ENCODE peak calls at places on chromosomes 11 and 22, in seven cellular contexts. L is K562, M is SK-N-SH, W is HCT116, Q is GM12878, B is HepG2, J is H1. N is an unnamed sample.

GRCh38 chr11:3920148-3920852 is 64.8 kb downstream of the STIM1 start:
- DNase-seq in L (peak; percentile 82), M (no peak), W (peak; percentile 44), Q (peak; percentile 57), B (no peak), J (no peak), N (no peak)

GRCh38 chr22:37310075-37310606 is 27.8 kb downstream of the CYTH4 start:
- DNase-seq in L (peak; percentile 46), M (no peak), W (no peak), Q (no peak), B (no peak), J (no peak), N (no peak)

GRCh38 chr11:119614227-119615002 is 114.6 kb downstream of the NECTIN1 start:
- DNase-seq in L (no peak), M (no peak), W (no peak), Q (no peak), B (peak; percentile 47), J (no peak), N (no peak)

GRCh38 chr11:13324709-13325108 is 47.1 kb downstream of the BMAL1 start:
- DNase-seq in L (no peak), M (peak; percentile 32), W (no peak), Q (no peak), B (no peak), J (no peak), N (no peak)

GRCh38 chr11:69425895-69426544 is 55.4 kb upstream of the LINC01488 start:
- DNase-seq in L (no peak), M (no peak), W (no peak), Q (no peak), B (no peak), J (no peak), N (no peak)

GRCh38 chr22:47162865-47163264 is 400.4 kb downstream of the TBC1D22A start:
- DNase-seq in L (no peak), M (no peak), W (no peak), Q (no peak), B (no peak), J (no peak), N (no peak)

GRCh38 chr22:50102946-50103345 is 13.1 kb downstream of the MOV10L1 start:
- DNase-seq in L (peak; percentile 56), M (no peak), W (peak; percentile 6), Q (no peak), B (peak; percentile 31), J (no peak), N (no peak)

GRCh38 chr11:83002047-83002446 is 69.7 kb downstream of the RAB30 start:
- DNase-seq in L (no peak), M (no peak), W (no peak), Q (no peak), B (no peak), J (no peak), N (no peak)

GRCh38 chr11:113549061-113549460 is 73.9 kb upstream of the DRD2 start:
- DNase-seq in L (no peak), M (no peak), W (no peak), Q (no peak), B (no peak), J (no peak), N (no peak)

GRCh38 chr11:101096036-101096704 is 33.4 kb downstream of the PGR start:
- DNase-seq in L (peak; percentile 8), M (no peak), W (no peak), Q (no peak), B (no peak), J (no peak), N (peak; percentile 85)

GRCh38 chr11:47987310-47987709 is 7.0 kb downstream of the PTPRJ start:
- DNase-seq in L (no peak), M (no peak), W (no peak), Q (no peak), B (no peak), J (no peak), N (no peak)

GRCh38 chr11:45872513-45873356 is 12.7 kb upstream of the MAPK8IP1 start:
- DNase-seq in L (peak; percentile 78), M (peak; percentile 88), W (peak; percentile 41), Q (no peak), B (peak; percentile 29), J (peak; percentile 86), N (peak; percentile 76)
- TF ChIP-seq JUND in L (no peak), M (peak; percentile 70), W (no peak), Q (no peak), B (no peak), J (peak; percentile 19), N (no peak)

DNA sequence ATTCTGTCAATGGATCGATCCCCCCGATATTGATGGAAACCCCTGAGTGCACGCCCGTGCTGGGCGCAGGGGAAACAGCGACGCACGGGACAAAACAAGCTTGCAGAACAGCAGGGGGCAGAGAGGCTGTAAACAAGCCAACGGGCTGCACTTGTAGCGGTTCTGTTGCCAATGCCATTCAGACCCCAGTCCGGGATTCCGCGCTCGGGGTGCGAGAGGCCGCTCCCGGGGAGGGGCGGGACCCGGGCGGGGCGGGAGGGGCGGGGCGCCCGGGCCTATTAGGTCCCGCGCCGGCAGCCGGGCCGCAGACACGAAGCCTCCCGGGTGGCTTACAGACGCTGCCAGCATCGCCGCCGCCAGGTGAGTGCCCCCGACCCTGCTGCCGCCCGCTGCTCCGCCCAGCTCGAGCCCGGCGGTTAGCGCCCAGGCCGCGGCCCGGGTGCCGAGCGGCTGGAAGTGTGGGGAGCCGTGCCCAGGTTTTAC is at the start of gene BIK:
- DNase-seq in L (peak; percentile 33), M (peak; percentile 74), W (no peak), Q (no peak), B (peak; percentile 51), J (no peak), N (peak; percentile 52)
- TF ChIP-seq JUND in L (no peak), M (no peak), W (no peak), Q (no peak), B (no peak), J (no peak), N (no peak)

GRCh38 chr11:92152245-92152644 is 72.4 kb upstream of the FAT3 start:
- DNase-seq in L (peak; percentile 3), M (peak; percentile 16), W (no peak), Q (no peak), B (peak; percentile 12), J (no peak), N (no peak)
- TF ChIP-seq JUND in L (no peak), M (no peak), W (no peak), Q (no peak), B (no peak), J (no peak), N (no peak)

DNA sequence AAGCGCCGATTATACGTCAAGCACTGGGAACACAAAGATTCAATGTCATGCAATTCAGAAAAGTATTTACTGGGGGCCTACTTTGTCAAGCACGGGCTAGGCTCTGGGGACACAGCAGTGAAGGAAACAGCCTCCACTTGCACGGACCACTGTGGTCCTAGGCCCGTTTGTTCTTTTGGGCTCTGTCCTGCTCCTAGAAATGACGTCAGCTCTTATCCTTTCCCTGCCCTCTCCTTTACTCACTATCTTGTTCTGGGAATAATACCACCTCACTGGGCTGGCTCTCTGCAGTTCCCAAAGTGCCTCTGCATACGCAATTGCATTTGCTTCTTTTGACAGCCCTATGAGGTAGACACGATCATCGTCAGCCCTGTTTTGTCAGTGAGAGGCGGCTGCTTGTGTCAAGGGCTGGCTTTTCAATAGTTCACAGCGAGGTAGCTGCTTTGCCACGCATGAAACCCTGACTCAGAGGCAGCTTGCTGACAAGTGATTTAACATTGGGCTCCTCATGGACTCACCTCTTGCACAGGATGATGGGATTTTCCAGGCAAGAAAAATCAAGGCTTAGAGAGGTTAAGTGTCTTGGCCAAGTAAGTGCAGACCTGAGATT is 22.9 kb upstream of the IGSF22 start:
- DNase-seq in L (no peak), M (no peak), W (no peak), Q (no peak), B (no peak), J (no peak), N (no peak)
- TF ChIP-seq JUND in L (no peak), M (no peak), W (no peak), Q (no peak), B (no peak), J (no peak), N (no peak)

DNA sequence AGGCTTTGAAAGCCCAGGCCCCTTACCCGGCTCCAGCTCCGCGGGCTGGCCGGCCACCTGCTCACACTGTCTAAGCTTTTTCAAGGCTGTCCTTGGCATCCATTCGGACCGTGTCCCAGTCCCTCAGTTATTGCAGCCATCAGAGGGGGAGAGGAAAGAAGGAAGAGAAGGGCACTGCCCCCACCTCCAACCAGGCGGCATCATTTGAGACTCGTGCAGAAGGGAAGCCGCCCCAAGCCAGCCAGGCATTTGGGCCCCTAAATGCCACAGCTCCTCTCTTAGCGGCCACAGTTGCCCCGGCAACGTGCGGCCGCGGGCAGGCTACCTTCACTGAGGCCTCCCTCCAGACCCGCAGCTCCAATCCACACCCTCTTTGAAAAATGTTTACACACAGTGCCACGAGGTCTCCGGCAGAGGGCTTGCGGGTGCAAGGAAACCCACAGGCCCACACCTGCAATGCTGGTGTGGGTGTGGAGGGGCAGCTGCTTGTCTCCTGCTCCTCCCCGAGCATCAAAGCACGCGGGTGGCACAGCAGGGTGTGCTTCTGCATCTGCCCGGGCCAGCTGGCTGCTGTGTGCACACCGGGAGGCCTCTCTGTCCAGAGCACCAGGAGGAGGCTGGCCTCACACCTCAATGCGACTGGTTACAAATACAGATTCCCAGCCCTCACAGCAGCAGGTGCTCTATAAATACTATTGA is 124.4 kb downstream of the CTTN start:
- DNase-seq in L (no peak), M (peak; percentile 37), W (no peak), Q (no peak), B (no peak), J (peak; percentile 52), N (no peak)
- TF ChIP-seq JUND in L (no peak), M (no peak), W (no peak), Q (no peak), B (no peak), J (no peak), N (no peak)

DNA sequence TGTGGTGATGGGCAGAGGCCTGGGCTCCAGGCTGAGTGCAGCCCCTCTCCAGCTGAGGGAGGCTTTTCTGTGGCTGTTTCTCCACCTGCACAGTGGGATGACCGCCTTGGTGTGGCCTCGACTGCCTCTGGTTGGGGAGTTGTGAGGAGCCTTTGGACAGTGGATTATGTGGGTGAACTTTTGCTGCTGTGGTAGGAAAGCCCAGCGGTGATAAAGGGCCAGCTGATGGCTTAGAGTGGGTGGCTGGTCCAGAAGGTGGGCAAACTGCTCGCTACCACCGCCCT is 1.4 kb upstream of the ESRRA start:
- DNase-seq in L (no peak), M (no peak), W (no peak), Q (no peak), B (no peak), J (no peak), N (no peak)
- TF ChIP-seq JUND in L (no peak), M (no peak), W (no peak), Q (no peak), B (no peak), J (no peak), N (no peak)

GRCh38 chr11:23696712-23697111 is 800.1 kb upstream of the LUZP2 start:
- DNase-seq in L (no peak), M (no peak), W (no peak), Q (no peak), B (no peak), J (no peak), N (no peak)
- TF ChIP-seq JUND in L (no peak), M (no peak), W (no peak), Q (no peak), B (no peak), J (no peak), N (no peak)

GRCh38 chr22:20803696-20804324 is 29.9 kb downstream of the SERPIND1 start:
- DNase-seq in L (peak; percentile 84), M (peak; percentile 71), W (peak; percentile 3), Q (no peak), B (peak; percentile 40), J (peak; percentile 71), N (peak; percentile 55)
- TF ChIP-seq JUND in L (peak; percentile 52), M (no peak), W (no peak), Q (no peak), B (no peak), J (no peak), N (no peak)

N was measured in T47D.